ENCODE peak calls at places on chromosomes 1 and 21, in six cellular contexts. One of them, this sample, is unnamed.

GRCh38 chr1:7991504-7992440 is 30.3 kb downstream of the PARK7 start:
- DNase-seq in iPS-NIHi11: peak
- DNase-seq in HFF-Myc: no peak
- DNase-seq in GM10248: no peak
- DNase-seq in LHCN-M2: no peak
- DNase-seq in AG08395: no peak
- DNase-seq in this sample: no peak

GRCh38 chr1:145708063-145708462 is 895 bp upstream of the PDZK1 start:
- DNase-seq in AG08395: no peak
- DNase-seq in LHCN-M2: no peak
- DNase-seq in GM10248: peak
- DNase-seq in iPS-NIHi11: no peak
- DNase-seq in HFF-Myc: no peak
- DNase-seq in this sample: no peak

GRCh38 chr21:45615145-45615711 is 28.3 kb upstream of the PCBP3 start:
- DNase-seq in iPS-NIHi11: no peak
- DNase-seq in LHCN-M2: no peak
- DNase-seq in AG08395: no peak
- DNase-seq in HFF-Myc: no peak
- DNase-seq in GM10248: peak
- DNase-seq in this sample: no peak

GRCh38 chr21:25512095-25513086 is 94.9 kb downstream of the MRPL39 start:
- DNase-seq in iPS-NIHi11: no peak
- DNase-seq in LHCN-M2: no peak
- DNase-seq in GM10248: no peak
- DNase-seq in HFF-Myc: no peak
- DNase-seq in AG08395: no peak
- DNase-seq in this sample: no peak

GRCh38 chr1:50419192-50419906 is 3.9 kb downstream of the DMRTA2 start:
- DNase-seq in AG08395: no peak
- DNase-seq in iPS-NIHi11: peak
- DNase-seq in HFF-Myc: no peak
- DNase-seq in GM10248: no peak
- DNase-seq in LHCN-M2: peak
- DNase-seq in this sample: no peak

GRCh38 chr1:63917571-63918394 is 144.0 kb downstream of the ROR1 start:
- DNase-seq in iPS-NIHi11: peak
- DNase-seq in GM10248: no peak
- DNase-seq in LHCN-M2: peak
- DNase-seq in HFF-Myc: no peak
- DNase-seq in AG08395: no peak
- DNase-seq in this sample: no peak

GRCh38 chr1:10287023-10287645 is 76.8 kb downstream of the KIF1B start:
- DNase-seq in LHCN-M2: no peak
- DNase-seq in AG08395: no peak
- DNase-seq in HFF-Myc: no peak
- DNase-seq in GM10248: no peak
- DNase-seq in iPS-NIHi11: no peak
- DNase-seq in this sample: no peak

GRCh38 chr1:183218039-183218618 is 32.1 kb downstream of the LAMC2 start:
- DNase-seq in AG08395: peak
- DNase-seq in HFF-Myc: no peak
- DNase-seq in LHCN-M2: no peak
- DNase-seq in GM10248: no peak
- DNase-seq in iPS-NIHi11: no peak
- DNase-seq in this sample: no peak

GRCh38 chr1:169207825-169208520 is 101.5 kb downstream of the ATP1B1 start:
- DNase-seq in HFF-Myc: no peak
- DNase-seq in GM10248: no peak
- DNase-seq in iPS-NIHi11: no peak
- DNase-seq in LHCN-M2: no peak
- DNase-seq in AG08395: peak
- DNase-seq in this sample: no peak

GRCh38 chr1:110211503-110212164 is 1.5 kb downstream of the KCNC4 start:
- DNase-seq in LHCN-M2: no peak
- DNase-seq in iPS-NIHi11: no peak
- DNase-seq in HFF-Myc: no peak
- DNase-seq in AG08395: peak
- DNase-seq in GM10248: no peak
- DNase-seq in this sample: no peak

GRCh38 chr1:231091853-231092301 is 51.8 kb upstream of the FAM89A start:
- DNase-seq in AG08395: no peak
- DNase-seq in HFF-Myc: peak
- DNase-seq in GM10248: peak
- DNase-seq in LHCN-M2: no peak
- DNase-seq in iPS-NIHi11: peak
- DNase-seq in this sample: peak

GRCh38 chr1:86247553-86248279 is 91.1 kb upstream of the COL24A1 start:
- DNase-seq in AG08395: peak
- DNase-seq in LHCN-M2: peak
- DNase-seq in GM10248: no peak
- DNase-seq in HFF-Myc: peak
- DNase-seq in iPS-NIHi11: peak
- DNase-seq in this sample: no peak

This sample was measured in GM19239.